ENCODE peak calls at places on chromosomes 13 and 19, in six cellular contexts. S is stomach, C is omental fat pad, F is K562, L is nephron progenitor cell, W is GM06990. U is an unnamed sample.

GRCh38 chr13:47175172-47175806 is 278.4 kb upstream of the HTR2A start:
- DNase-seq in S (no peak), C (no peak), F (no peak), L (no peak), W (no peak), U (no peak)

GRCh38 chr13:33775339-33776108 is 42.4 kb upstream of the RFC3 start:
- DNase-seq in S (no peak), C (no peak), F (no peak), L (no peak), W (no peak), U (no peak)

GRCh38 chr19:33868821-33869412 is 72.2 kb downstream of the KCTD15 start:
- DNase-seq in S (peak; percentile 35), C (no peak), F (no peak), L (peak; percentile 36), W (no peak), U (peak; percentile 17)

GRCh38 chr19:13902993-13903555 is 2.8 kb downstream of the BRME1 start:
- DNase-seq in S (no peak), C (no peak), F (no peak), L (no peak), W (no peak), U (no peak)

GRCh38 chr13:110250258-110250891 is 56.6 kb downstream of the COL4A1 start:
- DNase-seq in S (no peak), C (peak; percentile 42), F (no peak), L (no peak), W (no peak), U (no peak)

GRCh38 chr19:32066056-32066455 is 279.4 kb upstream of the ZNF507 start:
- DNase-seq in S (no peak), C (no peak), F (no peak), L (no peak), W (no peak), U (no peak)

GRCh38 chr19:5122671-5123409 is 153.9 kb downstream of the KDM4B start:
- DNase-seq in S (no peak), C (no peak), F (no peak), L (no peak), W (no peak), U (no peak)

GRCh38 chr19:39131255-39131755 is 5.7 kb downstream of the PAK4 start:
- DNase-seq in S (no peak), C (no peak), F (no peak), L (no peak), W (no peak), U (no peak)

GRCh38 chr19:44954649-44955499 is at the start of gene CLPTM1:
- DNase-seq in S (peak; percentile 97), C (peak; percentile 83), F (peak; percentile 97), L (peak; percentile 97), W (peak; percentile 94), U (peak; percentile 96)
- TF ChIP-seq CTCF in S (no peak), C (no peak), F (no peak), L (no peak), W (no peak), U (no peak)

GRCh38 chr13:94548382-94549240 is 47.3 kb downstream of the TGDS start:
- DNase-seq in S (peak; percentile 32), C (peak; percentile 43), F (no peak), L (no peak), W (no peak), U (peak; percentile 43)
- TF ChIP-seq CTCF in S (no peak), C (no peak), F (no peak), L (no peak), W (peak; percentile 43), U (no peak)

GRCh38 chr13:26499209-26499601 is 58.3 kb upstream of the WASF3 start:
- DNase-seq in S (no peak), C (no peak), F (no peak), L (no peak), W (no peak), U (no peak)
- TF ChIP-seq CTCF in S (no peak), C (no peak), F (peak; percentile 10), L (no peak), W (no peak), U (no peak)

DNA sequence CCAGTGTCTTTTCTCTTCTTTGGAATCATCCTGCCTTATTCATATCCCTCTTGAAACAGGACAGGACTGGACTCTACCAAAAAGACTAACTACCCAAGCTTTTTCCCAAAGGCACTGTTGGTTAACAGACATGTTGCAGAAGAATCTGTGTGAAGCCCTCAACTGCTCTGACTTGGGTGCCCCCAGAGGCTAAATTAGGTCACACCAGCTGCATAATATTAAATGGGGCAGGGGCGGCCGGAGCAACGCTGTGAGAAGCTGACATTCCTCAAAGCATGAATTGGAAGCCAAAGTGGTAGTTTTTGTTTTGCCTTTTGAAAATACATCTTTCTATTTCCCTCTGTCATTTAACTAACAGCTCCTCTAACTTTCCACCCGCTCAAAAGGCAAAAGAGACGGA is 185.9 kb downstream of the LHFPL6 start:
- DNase-seq in S (no peak), C (no peak), F (no peak), L (peak; percentile 28), W (no peak), U (peak; percentile 29)
- TF ChIP-seq CTCF in S (no peak), C (no peak), F (no peak), L (peak; percentile 50), W (no peak), U (peak; percentile 58)